ENCODE peak calls at places on chromosomes 16 and 17, in five cellular contexts. One of them, this sample, is unnamed.

GRCh38 chr16:84960942-84961341 is 50.4 kb downstream of the ZDHHC7 start:
- DNase-seq in HCT116: no peak
- DNase-seq in HepG2: peak
- DNase-seq in A549: no peak
- DNase-seq in K562: no peak
- DNase-seq in this sample: no peak

GRCh38 chr17:15291674-15292361 is 26.7 kb upstream of the PMP22 start:
- DNase-seq in A549: no peak
- DNase-seq in K562: no peak
- DNase-seq in HepG2: no peak
- DNase-seq in HCT116: no peak
- DNase-seq in this sample: peak

GRCh38 chr16:84278968-84279367 is 15.7 kb upstream of the WFDC1 start:
- DNase-seq in K562: no peak
- DNase-seq in HepG2: no peak
- DNase-seq in A549: no peak
- DNase-seq in HCT116: no peak
- DNase-seq in this sample: no peak

GRCh38 chr16:53726625-53727024 is 22.7 kb downstream of the FTO start:
- DNase-seq in A549: peak
- DNase-seq in HCT116: no peak
- DNase-seq in HepG2: peak
- DNase-seq in K562: no peak
- DNase-seq in this sample: peak

GRCh38 chr16:70553175-70553574 is 29.6 kb downstream of the SF3B3 start:
- DNase-seq in HCT116: no peak
- DNase-seq in HepG2: no peak
- DNase-seq in K562: no peak
- DNase-seq in A549: no peak
- DNase-seq in this sample: peak

GRCh38 chr16:31192856-31193642 is 9.5 kb downstream of the PYCARD start:
- DNase-seq in HCT116: no peak
- DNase-seq in K562: peak
- DNase-seq in HepG2: no peak
- DNase-seq in A549: no peak
- DNase-seq in this sample: no peak

GRCh38 chr17:412211-413015 is 59.8 kb upstream of the RPH3AL start:
- DNase-seq in HCT116: peak
- DNase-seq in HepG2: peak
- DNase-seq in K562: peak
- DNase-seq in A549: peak
- DNase-seq in this sample: peak

GRCh38 chr16:78792952-78793351 is 693.5 kb downstream of the WWOX start:
- DNase-seq in K562: no peak
- DNase-seq in A549: no peak
- DNase-seq in HCT116: no peak
- DNase-seq in HepG2: no peak
- DNase-seq in this sample: no peak

GRCh38 chr17:2440930-2441329 is 40.1 kb upstream of the MNT start:
- DNase-seq in K562: no peak
- DNase-seq in HCT116: no peak
- DNase-seq in HepG2: no peak
- DNase-seq in A549: no peak
- DNase-seq in this sample: no peak

GRCh38 chr17:75848523-75849303 is 4.5 kb upstream of the UNC13D start:
- DNase-seq in A549: peak
- DNase-seq in HCT116: peak
- DNase-seq in K562: peak
- DNase-seq in HepG2: peak
- DNase-seq in this sample: peak

GRCh38 chr17:76738468-76738850 is 540 bp downstream of the MFSD11 start:
- DNase-seq in A549: no peak
- DNase-seq in HCT116: no peak
- DNase-seq in HepG2: no peak
- DNase-seq in K562: no peak
- DNase-seq in this sample: no peak

GRCh38 chr17:29150191-29150590 is 30.0 kb downstream of the MYO18A start:
- DNase-seq in HCT116: no peak
- DNase-seq in HepG2: no peak
- DNase-seq in A549: no peak
- DNase-seq in K562: no peak
- DNase-seq in this sample: no peak

GRCh38 chr16:54454616-54455015 is 168.0 kb upstream of the IRX3 start:
- DNase-seq in K562: no peak
- DNase-seq in HCT116: no peak
- DNase-seq in HepG2: no peak
- DNase-seq in A549: no peak
- DNase-seq in this sample: no peak

GRCh38 chr17:30238387-30239088 is 3.0 kb upstream of the SLC6A4 start:
- DNase-seq in HepG2: no peak
- DNase-seq in HCT116: no peak
- DNase-seq in K562: peak
- DNase-seq in A549: no peak
- DNase-seq in this sample: no peak

GRCh38 chr17:57899822-57900221 is 50.0 kb upstream of the MRPS23 start:
- DNase-seq in K562: no peak
- DNase-seq in HCT116: no peak
- DNase-seq in A549: peak
- DNase-seq in HepG2: no peak
- DNase-seq in this sample: no peak

GRCh38 chr17:43938838-43939182 is 3.5 kb downstream of the PPY start:
- DNase-seq in HepG2: no peak
- DNase-seq in HCT116: no peak
- DNase-seq in K562: no peak
- DNase-seq in A549: no peak
- DNase-seq in this sample: no peak

GRCh38 chr17:49414271-49414621 is 436 bp downstream of the PHB1 start:
- DNase-seq in HCT116: no peak
- DNase-seq in HepG2: no peak
- DNase-seq in K562: peak
- DNase-seq in A549: no peak
- DNase-seq in this sample: no peak

GRCh38 chr17:32497431-32498205 is 10.8 kb downstream of the CDK5R1 start:
- DNase-seq in HepG2: no peak
- DNase-seq in A549: peak
- DNase-seq in HCT116: no peak
- DNase-seq in K562: no peak
- DNase-seq in this sample: no peak

GRCh38 chr16:31270795-31271194 is 11.0 kb downstream of the ITGAM start:
- DNase-seq in HCT116: no peak
- DNase-seq in HepG2: no peak
- DNase-seq in K562: no peak
- DNase-seq in A549: no peak
- DNase-seq in this sample: no peak

GRCh38 chr17:82587234-82588086 is 60.8 kb downstream of the WDR45B start:
- DNase-seq in K562: no peak
- DNase-seq in HCT116: no peak
- DNase-seq in HepG2: no peak
- DNase-seq in A549: peak
- DNase-seq in this sample: peak

GRCh38 chr16:67767953-67768352 is 38.4 kb downstream of the RANBP10 start:
- DNase-seq in A549: peak
- DNase-seq in HepG2: no peak
- DNase-seq in K562: no peak
- DNase-seq in HCT116: no peak
- DNase-seq in this sample: peak
- TF ChIP-seq CEBPB in A549: no peak
- TF ChIP-seq CEBPB in HepG2: no peak
- TF ChIP-seq CEBPB in K562: no peak
- TF ChIP-seq CEBPB in HCT116: no peak
- TF ChIP-seq CEBPB in this sample: no peak

DNA sequence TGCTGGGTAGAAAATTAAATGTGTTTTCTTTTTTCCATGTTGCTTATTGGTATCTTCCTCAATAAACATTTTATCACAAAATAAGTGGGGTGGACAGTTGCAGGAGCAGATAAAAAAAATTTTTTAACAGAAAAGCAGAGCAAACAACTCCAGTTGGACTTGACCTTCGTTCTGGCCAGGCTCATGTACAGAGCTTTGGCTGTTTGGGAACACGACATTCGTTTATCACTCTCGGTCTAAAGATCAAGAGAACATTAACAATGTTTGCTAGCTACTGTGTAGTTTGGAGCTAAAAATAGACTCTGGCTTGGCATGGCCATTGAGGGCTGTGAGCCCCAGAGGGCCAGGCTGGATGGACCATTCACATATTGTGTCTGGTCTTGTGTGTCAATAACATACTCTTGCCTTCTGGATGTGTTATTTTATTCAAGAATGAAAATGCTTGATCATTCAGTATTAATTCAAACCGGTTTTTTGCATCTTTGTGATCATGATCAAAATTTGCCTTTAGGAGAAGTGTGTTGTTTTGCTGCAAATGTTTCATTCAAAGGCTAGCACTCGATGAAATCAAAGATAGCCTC is 56.6 kb downstream of the TMEM186 start:
- DNase-seq in HCT116: no peak
- DNase-seq in HepG2: peak
- DNase-seq in A549: no peak
- DNase-seq in K562: no peak
- DNase-seq in this sample: no peak
- TF ChIP-seq CEBPB in HCT116: no peak
- TF ChIP-seq CEBPB in HepG2: no peak
- TF ChIP-seq CEBPB in A549: no peak
- TF ChIP-seq CEBPB in K562: no peak
- TF ChIP-seq CEBPB in this sample: no peak

GRCh38 chr17:16877102-16877501 is 94.8 kb downstream of the TNFRSF13B start:
- DNase-seq in K562: no peak
- DNase-seq in HCT116: no peak
- DNase-seq in HepG2: no peak
- DNase-seq in A549: no peak
- DNase-seq in this sample: no peak
- TF ChIP-seq CEBPB in K562: no peak
- TF ChIP-seq CEBPB in HCT116: no peak
- TF ChIP-seq CEBPB in HepG2: no peak
- TF ChIP-seq CEBPB in A549: no peak
- TF ChIP-seq CEBPB in this sample: no peak

DNA sequence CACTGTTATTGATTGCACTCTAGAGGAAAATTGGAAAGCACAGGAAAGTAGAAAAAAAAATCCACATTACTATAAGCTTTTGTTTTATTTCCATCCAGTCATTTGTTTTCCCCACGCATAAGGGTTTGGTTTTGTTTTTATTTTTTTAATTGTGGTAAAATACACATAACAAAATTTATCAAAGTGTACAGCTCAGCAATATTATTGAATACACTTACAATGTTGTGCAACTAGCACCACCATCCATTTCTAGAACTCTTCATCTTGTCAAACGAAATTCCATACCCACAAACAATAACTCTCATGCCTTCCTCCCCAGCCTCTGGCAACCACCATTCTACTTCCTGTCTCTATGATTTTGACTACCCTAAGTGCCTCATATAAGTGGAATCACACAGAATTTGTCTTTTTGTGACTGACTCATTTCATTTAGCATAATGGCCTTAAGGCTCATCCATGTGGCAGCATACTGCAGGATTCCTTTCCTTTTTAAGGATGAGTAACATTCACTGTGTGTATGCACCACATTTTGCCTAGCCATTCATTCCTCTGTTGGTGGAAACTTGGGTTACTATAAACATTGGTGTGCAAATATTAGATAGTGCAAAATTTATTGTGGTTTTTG is 11.1 kb downstream of the SPPL2C start:
- DNase-seq in HCT116: no peak
- DNase-seq in K562: no peak
- DNase-seq in HepG2: no peak
- DNase-seq in A549: no peak
- DNase-seq in this sample: no peak
- TF ChIP-seq CEBPB in HCT116: no peak
- TF ChIP-seq CEBPB in K562: no peak
- TF ChIP-seq CEBPB in HepG2: no peak
- TF ChIP-seq CEBPB in A549: no peak
- TF ChIP-seq CEBPB in this sample: no peak

GRCh38 chr16:12000032-12000431 is 23.5 kb downstream of the SNX29 start:
- DNase-seq in A549: no peak
- DNase-seq in HepG2: no peak
- DNase-seq in K562: no peak
- DNase-seq in HCT116: no peak
- DNase-seq in this sample: no peak

GRCh38 chr16:11994187-11995119 is 17.9 kb downstream of the SNX29 start:
- DNase-seq in K562: no peak
- DNase-seq in HepG2: peak
- DNase-seq in A549: no peak
- DNase-seq in HCT116: no peak
- DNase-seq in this sample: peak

GRCh38 chr16:11992008-11992584 is 15.6 kb downstream of the SNX29 start:
- DNase-seq in HCT116: no peak
- DNase-seq in A549: no peak
- DNase-seq in HepG2: peak
- DNase-seq in K562: no peak
- DNase-seq in this sample: no peak

GRCh38 chr16:11992594-11993524 is 16.3 kb downstream of the SNX29 start:
- DNase-seq in HCT116: no peak
- DNase-seq in A549: no peak
- DNase-seq in K562: no peak
- DNase-seq in HepG2: no peak
- DNase-seq in this sample: no peak

GRCh38 chr16:11996433-11997174 is 20.1 kb downstream of the SNX29 start:
- DNase-seq in HepG2: no peak
- DNase-seq in HCT116: no peak
- DNase-seq in K562: no peak
- DNase-seq in A549: no peak
- DNase-seq in this sample: no peak
- TF ChIP-seq CEBPB in HepG2: no peak
- TF ChIP-seq CEBPB in HCT116: no peak
- TF ChIP-seq CEBPB in K562: no peak
- TF ChIP-seq CEBPB in A549: no peak
- TF ChIP-seq CEBPB in this sample: no peak

DNA sequence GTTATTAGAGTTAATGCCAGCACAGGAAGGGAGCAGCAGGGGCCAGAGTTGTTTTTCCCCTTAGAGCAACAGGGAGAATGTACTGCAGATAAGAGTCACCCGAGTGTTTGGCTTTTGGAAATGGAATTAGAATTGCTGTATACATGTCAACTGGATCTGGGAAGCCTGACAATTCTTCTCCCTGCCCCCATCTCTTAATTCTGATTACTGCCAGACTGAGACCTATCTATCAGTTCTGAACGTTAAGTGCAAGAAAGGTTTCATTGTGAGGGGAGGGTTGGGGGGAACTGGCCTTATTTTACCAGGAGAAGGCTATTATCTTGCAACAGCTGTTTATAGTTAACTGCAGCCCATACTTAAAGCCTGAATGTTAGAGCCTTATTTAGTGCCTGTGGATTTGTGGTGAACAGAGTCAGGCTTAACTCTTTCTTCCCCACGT is 424.5 kb upstream of the CDH11 start:
- DNase-seq in K562: no peak
- DNase-seq in A549: no peak
- DNase-seq in HepG2: no peak
- DNase-seq in HCT116: no peak
- DNase-seq in this sample: peak
- TF ChIP-seq CEBPB in K562: no peak
- TF ChIP-seq CEBPB in A549: no peak
- TF ChIP-seq CEBPB in HepG2: no peak
- TF ChIP-seq CEBPB in HCT116: no peak
- TF ChIP-seq CEBPB in this sample: no peak